ENCODE peak calls at places on chromosomes 1 and 21, in ten cellular contexts. G, L, E, H, O, Y, I, N, R and K are unnamed samples.

GRCh38 chr1:36638268-36638667 is 155.6 kb upstream of the CSF3R start:
- DNase-seq in E (no peak), I (no peak), N (peak), G (no peak), R (no peak), Y (no peak), O (no peak), H (no peak), L (peak), K (no peak)

GRCh38 chr1:244599937-244600350 is 53.0 kb upstream of the DESI2 start:
- DNase-seq in L (peak), R (no peak), N (peak), I (peak), H (peak), O (no peak), G (peak), E (no peak), Y (no peak), K (peak)

GRCh38 chr1:31764307-31765040 is at the start of gene ADGRB2:
- DNase-seq in L (no peak), I (no peak), O (no peak), Y (no peak), H (no peak), N (no peak), G (peak), R (peak), E (no peak), K (no peak)

GRCh38 chr1:68620575-68620974 is 123.7 kb upstream of the DEPDC1 start:
- DNase-seq in N (no peak), I (no peak), Y (no peak), E (no peak), H (no peak), O (no peak), L (no peak), R (no peak), G (no peak), K (no peak)

GRCh38 chr1:34879230-34879629 is 19.7 kb upstream of the SMIM12 start:
- DNase-seq in G (no peak), O (no peak), N (no peak), L (no peak), I (no peak), R (no peak), H (no peak), E (no peak), Y (no peak), K (no peak)

GRCh38 chr1:31327381-31327780 is 30.5 kb downstream of the ZCCHC17 start:
- DNase-seq in Y (no peak), O (no peak), N (peak), H (no peak), G (no peak), I (no peak), E (no peak), L (peak), R (no peak), K (peak)

GRCh38 chr1:15027515-15027948 is 126.0 kb upstream of the TMEM51 start:
- DNase-seq in E (no peak), I (peak), G (peak), N (peak), H (peak), R (peak), O (no peak), Y (peak), L (peak), K (peak)

GRCh38 chr1:64857347-64857746 is 109.0 kb downstream of the JAK1 start:
- DNase-seq in O (no peak), Y (no peak), E (no peak), I (no peak), H (no peak), L (no peak), R (no peak), N (no peak), G (no peak), K (no peak)

GRCh38 chr1:41322835-41323234 is 38.4 kb upstream of the FOXO6 start:
- DNase-seq in N (no peak), H (no peak), G (peak), R (peak), Y (no peak), E (no peak), L (peak), O (peak), I (no peak), K (peak)

GRCh38 chr1:26598890-26599289 is 69.3 kb downstream of the RPS6KA1 start:
- DNase-seq in L (no peak), G (no peak), H (no peak), R (no peak), I (no peak), N (no peak), O (no peak), E (no peak), Y (no peak), K (no peak)

GRCh38 chr21:31658053-31658452 is 1.4 kb upstream of the SOD1 start:
- DNase-seq in H (peak), G (peak), I (no peak), E (no peak), N (no peak), O (no peak), L (no peak), R (no peak), Y (no peak), K (no peak)

GRCh38 chr1:226063362-226064167 is 1.0 kb downstream of the H3-3A start:
- DNase-seq in Y (peak), R (peak), H (peak), L (peak), O (no peak), I (no peak), G (peak), N (peak), E (no peak), K (peak)

GRCh38 chr1:226061793-226062557 is 541 bp upstream of the H3-3A start:
- DNase-seq in H (peak), R (peak), Y (peak), O (peak), G (peak), E (no peak), N (peak), L (peak), I (no peak), K (peak)

GRCh38 chr1:226064168-226064815 is 1.8 kb downstream of the H3-3A start:
- DNase-seq in H (no peak), G (peak), L (peak), R (no peak), I (no peak), E (no peak), Y (no peak), N (peak), O (no peak), K (no peak)

GRCh38 chr1:226060976-226061792 is 1.3 kb upstream of the H3-3A start:
- DNase-seq in O (no peak), I (no peak), G (peak), E (no peak), N (peak), H (no peak), L (peak), Y (no peak), R (peak), K (no peak)

GRCh38 chr1:226062558-226063361 is at the start of gene H3-3A:
- DNase-seq in L (peak), Y (peak), N (peak), H (peak), I (peak), E (peak), G (peak), R (peak), O (peak), K (peak)
- TF ChIP-seq CTCF in L (no peak), Y (no peak), N (no peak), H (peak), I (no peak), E (no peak), G (no peak), R (no peak), O (peak), K (no peak)

GRCh38 chr1:51266181-51266580 is 30.1 kb downstream of the RNF11 start:
- DNase-seq in R (no peak), O (no peak), H (no peak), L (no peak), I (no peak), N (no peak), E (no peak), G (no peak), Y (no peak), K (no peak)
- H3K4me3 ChIP-seq in R (no peak), O (no peak), H (no peak), L (no peak), I (no peak), N (no peak), E (no peak), G (no peak), Y (no peak), K (no peak)

GRCh38 chr1:224733021-224733911 is 117.1 kb downstream of the CNIH3 start:
- DNase-seq in O (no peak), R (peak), E (no peak), L (peak), I (no peak), G (peak), Y (no peak), H (no peak), N (peak), K (peak)
- TF ChIP-seq CTCF in O (no peak), R (no peak), E (no peak), L (no peak), I (no peak), G (no peak), Y (no peak), H (no peak), N (no peak), K (peak)

DNA sequence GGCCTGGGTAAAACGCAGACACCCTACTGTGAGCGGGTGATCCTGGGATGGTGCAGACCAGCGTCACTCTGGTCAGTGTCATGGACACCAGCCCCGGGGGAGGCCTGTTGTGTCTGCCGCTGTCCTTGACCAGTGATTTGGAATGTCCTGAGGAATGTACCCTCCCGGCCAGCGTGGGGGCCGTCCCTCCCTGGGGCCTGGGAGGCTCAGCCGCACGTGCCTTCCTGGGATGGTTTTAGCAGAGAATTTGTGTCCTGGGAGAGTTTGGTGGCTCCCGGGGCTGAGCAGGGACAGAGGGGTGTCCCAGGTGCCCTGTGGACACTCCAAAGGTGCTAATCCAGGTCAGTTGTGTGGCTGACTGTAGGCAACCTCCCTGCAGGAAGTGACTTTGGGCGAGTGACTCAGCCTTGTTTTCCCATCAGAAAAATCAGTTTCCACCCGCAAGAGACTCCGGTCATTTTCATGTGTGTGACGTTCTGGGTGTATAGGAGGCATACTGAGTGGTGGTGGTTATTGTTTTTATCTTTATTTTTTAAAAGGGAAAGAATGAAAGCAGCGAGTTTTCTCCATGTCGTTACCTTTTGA is 6.3 kb downstream of the ARHGEF16 start:
- DNase-seq in R (peak), L (peak), N (no peak), H (no peak), I (no peak), O (no peak), G (peak), Y (no peak), E (no peak), K (no peak)
- H3K4me3 ChIP-seq in R (no peak), L (no peak), N (no peak), H (no peak), I (no peak), O (no peak), G (no peak), Y (no peak), E (no peak), K (no peak)

DNA sequence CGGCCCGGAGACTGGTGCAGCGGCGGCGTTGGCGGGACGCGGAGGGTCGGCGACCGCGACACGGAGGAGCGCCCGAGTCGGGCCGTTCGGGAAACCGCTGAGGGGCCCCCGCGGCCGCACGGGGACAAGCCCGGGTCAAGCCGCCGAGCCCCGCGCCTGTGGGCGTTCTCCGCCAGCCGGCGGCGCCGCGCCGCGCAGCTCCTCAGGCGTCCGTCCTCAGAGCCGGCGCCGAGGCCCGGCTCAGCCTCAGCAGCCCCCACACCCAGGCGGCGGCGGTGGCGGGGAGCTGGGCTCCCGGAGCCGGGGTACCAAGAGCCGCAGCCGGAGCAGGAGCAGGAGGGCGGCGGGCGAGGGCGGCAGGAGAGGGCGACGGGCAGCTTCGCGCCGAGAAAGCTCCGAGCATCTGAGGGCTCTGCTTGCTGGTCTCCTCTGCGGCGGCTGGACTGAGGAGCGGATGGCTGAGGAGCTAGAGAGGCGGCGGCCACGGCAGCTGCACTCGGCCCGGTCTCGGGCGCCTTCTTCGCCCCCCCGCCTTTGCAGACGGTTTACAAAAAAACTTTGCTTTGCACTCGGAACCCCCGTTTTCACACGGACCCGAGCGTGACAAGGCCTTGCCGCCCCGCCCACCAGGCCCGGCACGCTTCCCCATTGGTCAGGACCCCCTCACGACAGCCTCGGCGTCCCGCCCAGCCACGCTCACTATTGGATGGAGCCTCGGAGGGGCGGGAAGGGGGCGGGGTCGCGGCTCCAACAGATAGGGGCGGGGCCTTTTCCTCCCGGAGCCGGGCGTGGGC is at the start of gene SLC30A1:
- DNase-seq in Y (peak), H (peak), N (peak), L (peak), O (peak), R (peak), E (peak), G (peak), I (peak), K (peak)
- TF ChIP-seq CTCF in Y (no peak), H (peak), N (no peak), L (no peak), O (no peak), R (no peak), E (no peak), G (no peak), I (no peak), K (no peak)